ENCODE peak calls at places on chromosomes 5 and 9, in five cellular contexts. J is H1, R is stomach, K is A549, L is suprapubic skin. U is an unnamed sample.

GRCh38 chr5:107389130-107389553 is 281.6 kb downstream of the EFNA5 start:
- DNase-seq in R (peak; percentile 29), J (no peak), K (no peak), L (no peak), U (no peak)

GRCh38 chr9:100111235-100111634 is 12.2 kb downstream of the INVS start:
- DNase-seq in J (no peak), R (peak; percentile 69), L (peak; percentile 85), K (no peak), U (peak; percentile 80)

GRCh38 chr9:82180711-82181110 is 192.1 kb downstream of the SPATA31D1 start:
- DNase-seq in L (no peak), K (no peak), J (no peak), R (no peak), U (no peak)

GRCh38 chr9:3879731-3880493 is 354.1 kb upstream of the RFX3 start:
- DNase-seq in R (no peak), K (no peak), J (no peak), L (no peak), U (no peak)

GRCh38 chr9:8703904-8704303 is 904.3 kb upstream of the DMAC1 start:
- DNase-seq in R (no peak), K (no peak), L (no peak), J (no peak), U (no peak)

GRCh38 chr9:83754383-83754977 is 46.7 kb upstream of the UBQLN1 start:
- DNase-seq in L (no peak), K (no peak), R (no peak), J (no peak), U (no peak)

GRCh38 chr5:149240354-149240998 is 31.2 kb upstream of the AFAP1L1 start:
- DNase-seq in J (no peak), R (peak; percentile 39), L (no peak), K (no peak), U (no peak)

GRCh38 chr9:111572945-111573604 is 26.4 kb downstream of the PTGR1 start:
- DNase-seq in R (no peak), K (no peak), J (no peak), L (no peak), U (no peak)

GRCh38 chr9:3511537-3511936 is 14.3 kb downstream of the RFX3 start:
- DNase-seq in J (no peak), K (no peak), R (no peak), L (no peak), U (no peak)

GRCh38 chr9:38437193-38437823 is 13.1 kb upstream of the IGFBPL1 start:
- DNase-seq in K (peak; percentile 64), R (peak; percentile 60), L (no peak), J (no peak), U (no peak)

GRCh38 chr5:90878549-90879196 is 320.1 kb downstream of the ADGRV1 start:
- DNase-seq in L (no peak), K (no peak), J (no peak), R (no peak), U (no peak)

GRCh38 chr5:167861134-167861930 is 430.1 kb upstream of the WWC1 start:
- DNase-seq in K (no peak), R (no peak), J (peak; percentile 79), L (no peak), U (no peak)

GRCh38 chr9:68949271-68950000 is 64.5 kb downstream of the PRKACG start:
- DNase-seq in L (no peak), R (no peak), J (no peak), K (no peak), U (no peak)

GRCh38 chr5:171201285-171201684 is 107.8 kb upstream of the TLX3 start:
- DNase-seq in J (no peak), L (no peak), K (no peak), R (no peak), U (no peak)

GRCh38 chr9:10048994-10049393 is 563.8 kb downstream of the PTPRD start:
- DNase-seq in K (no peak), R (no peak), J (no peak), L (no peak), U (no peak)

GRCh38 chr5:102932781-102933180 is 177.7 kb downstream of the PAM start:
- DNase-seq in L (no peak), R (no peak), J (no peak), K (no peak), U (no peak)

GRCh38 chr9:119318371-119318770 is 50.9 kb downstream of the BRINP1 start:
- DNase-seq in K (no peak), J (no peak), L (no peak), R (no peak), U (no peak)

GRCh38 chr9:36142510-36143161 is 6.1 kb downstream of the GLIPR2 start:
- DNase-seq in J (no peak), R (peak; percentile 41), L (no peak), K (no peak), U (no peak)

GRCh38 chr9:36141288-36141687 is 4.8 kb downstream of the GLIPR2 start:
- DNase-seq in L (no peak), K (no peak), J (no peak), R (no peak), U (no peak)

GRCh38 chr9:36143242-36143641 is 6.7 kb downstream of the GLIPR2 start:
- DNase-seq in L (no peak), K (no peak), J (no peak), R (no peak), U (no peak)

GRCh38 chr9:36140086-36141084 is 3.9 kb downstream of the GLIPR2 start:
- DNase-seq in K (no peak), J (no peak), R (no peak), L (no peak), U (no peak)

DNA sequence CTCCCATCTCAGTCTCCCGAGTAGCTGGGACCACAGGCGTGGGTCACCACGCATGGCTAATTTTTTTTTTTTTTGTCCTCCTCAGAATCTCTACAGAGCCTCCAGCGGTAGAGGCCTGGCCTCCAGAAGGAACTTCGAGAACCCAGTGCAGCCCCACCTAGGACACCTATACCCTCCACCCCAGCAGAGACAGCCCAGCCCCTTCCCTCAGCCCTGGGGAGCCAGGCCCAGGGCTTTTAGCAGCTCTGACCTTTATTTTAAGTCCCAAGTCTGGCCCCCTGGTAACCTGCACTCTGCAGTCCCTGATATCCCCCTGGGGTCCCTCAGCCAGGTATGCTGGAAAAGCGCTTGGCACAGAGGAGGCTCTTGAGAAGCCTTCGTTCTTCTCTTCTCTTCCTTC is 5.2 kb downstream of the GLIPR2 start:
- DNase-seq in R (no peak), J (no peak), K (no peak), L (no peak), U (no peak)
- TF ChIP-seq EP300 in R (no peak), J (no peak), K (no peak), L (no peak), U (no peak)

DNA sequence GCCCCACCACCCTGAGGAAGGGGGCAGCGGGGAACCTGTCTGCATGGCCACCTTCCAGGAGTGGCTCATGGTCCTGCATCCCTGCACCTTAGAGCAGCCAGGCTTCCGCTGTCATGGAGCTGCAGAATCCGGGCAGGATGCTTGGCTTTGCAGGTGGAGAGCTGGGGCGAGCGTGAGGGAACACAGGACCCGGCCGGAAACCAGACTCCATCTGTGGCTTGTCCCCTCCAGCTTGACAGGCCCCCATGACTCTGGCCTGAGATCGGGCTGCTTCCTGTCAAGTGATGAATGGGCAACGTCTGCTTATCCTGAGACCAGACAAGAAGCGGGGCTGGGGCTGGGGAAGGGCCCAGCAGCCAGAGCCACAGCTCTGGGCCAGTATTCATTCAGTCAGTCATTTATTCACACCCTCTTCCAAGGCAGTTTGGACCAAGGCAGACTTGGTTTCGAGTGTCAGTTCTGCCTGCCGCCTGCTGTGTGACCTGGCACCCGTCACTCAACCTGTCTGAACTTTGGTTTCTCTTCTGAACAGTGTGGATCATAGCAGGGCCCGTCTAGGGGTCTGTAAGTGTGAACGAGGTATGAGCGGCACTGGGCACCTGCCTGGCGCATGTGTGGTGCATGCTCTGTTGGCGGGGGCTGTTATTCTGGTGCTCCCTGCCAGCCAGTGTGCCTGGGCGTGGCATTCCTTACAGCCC is 37.5 kb downstream of the NEK6 start:
- DNase-seq in J (no peak), L (no peak), R (no peak), K (no peak), U (no peak)
- TF ChIP-seq POLR2A in J (no peak), L (no peak), R (no peak), K (no peak), U (no peak)

DNA sequence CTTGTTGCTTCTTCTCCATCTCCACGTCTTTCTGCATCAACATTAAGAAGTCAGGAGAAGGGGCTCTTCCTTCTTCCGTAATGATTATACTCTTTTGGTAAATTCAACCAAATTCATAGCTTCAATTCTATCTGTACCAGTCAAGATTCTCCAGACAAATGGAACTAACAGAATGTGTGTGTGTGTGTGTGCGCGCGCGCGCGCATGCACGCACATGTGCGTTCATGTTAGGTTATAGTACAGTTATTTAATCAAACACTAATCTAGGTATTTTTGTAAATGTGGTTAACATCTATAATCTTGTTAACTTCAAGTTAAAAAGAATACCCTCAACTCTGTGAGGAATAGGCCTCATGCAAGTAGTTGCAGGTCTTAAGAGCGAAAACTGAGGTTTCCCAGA is 150.3 kb upstream of the TAS2R1 start:
- DNase-seq in K (no peak), L (no peak), R (no peak), J (no peak), U (no peak)
- TF ChIP-seq EP300 in K (no peak), L (no peak), R (no peak), J (no peak), U (no peak)

DNA sequence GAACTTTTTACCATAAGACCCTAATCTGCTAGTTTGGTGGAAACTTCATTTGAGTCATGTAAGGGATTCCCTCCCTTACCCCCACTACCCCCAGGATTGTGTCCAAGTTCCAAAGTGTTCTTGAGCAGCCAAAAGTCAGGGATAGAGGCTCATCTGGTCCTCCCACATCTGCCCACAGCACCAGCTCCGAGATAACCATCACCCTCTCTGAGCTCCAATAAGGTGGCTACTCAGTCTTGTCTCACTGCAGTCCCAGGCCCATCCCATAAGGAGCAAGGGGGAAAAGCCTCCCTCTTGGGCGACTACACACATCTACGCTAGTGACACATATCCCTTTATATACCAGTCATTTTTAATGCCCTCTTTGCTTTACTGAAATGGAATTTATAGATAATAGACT is 12.0 kb upstream of the ENC1 start:
- DNase-seq in L (no peak), R (no peak), K (no peak), J (no peak), U (no peak)
- TF ChIP-seq POLR2A in L (no peak), R (no peak), K (no peak), J (no peak), U (no peak)

GRCh38 chr5:41870621-41871048 is 410 bp upstream of the OXCT1 start:
- DNase-seq in K (no peak), R (no peak), L (no peak), J (no peak), U (no peak)

GRCh38 chr5:41874512-41875060 is 4.4 kb upstream of the OXCT1 start:
- DNase-seq in L (no peak), J (no peak), R (no peak), K (no peak), U (no peak)

GRCh38 chr5:41871866-41872265 is 1.6 kb upstream of the OXCT1 start:
- DNase-seq in J (no peak), R (peak; percentile 55), L (no peak), K (no peak), U (no peak)

GRCh38 chr5:41869150-41869738 is 981 bp downstream of the OXCT1 start:
- DNase-seq in K (no peak), L (peak; percentile 89), J (no peak), R (peak; percentile 67), U (peak; percentile 57)

GRCh38 chr5:41869739-41870620 is at the start of gene OXCT1:
- DNase-seq in R (peak; percentile 82), K (peak; percentile 34), J (peak; percentile 81), L (peak; percentile 94), U (peak; percentile 46)
- TF ChIP-seq EP300 in R (no peak), K (no peak), J (no peak), L (no peak), U (peak; percentile 79)